ENCODE peak calls at places on chromosomes 1 and 21, in four cellular contexts. I is neural progenitor cell, W is right atrium auricular region, X is kidney. Y is an unnamed sample.

GRCh38 chr1:199101635-199102034 is 462.8 kb downstream of the PTPRC start:
- DNase-seq in I (no peak), W (no peak), X (no peak), Y (no peak)

GRCh38 chr1:3880429-3881190 is 19.5 kb downstream of the C1orf174 start:
- DNase-seq in I (no peak), W (no peak), X (peak; percentile 61), Y (no peak)

GRCh38 chr21:28402616-28402989 is 590.1 kb downstream of the LTN1 start:
- DNase-seq in I (no peak), W (no peak), X (no peak), Y (no peak)

GRCh38 chr1:241612533-241613505 is 27.4 kb downstream of the CHML start:
- DNase-seq in I (no peak), W (no peak), X (no peak), Y (no peak)

GRCh38 chr1:94154989-94155388 is 34.0 kb upstream of the ABCA4 start:
- DNase-seq in I (no peak), W (no peak), X (no peak), Y (no peak)

GRCh38 chr21:41304068-41304720 is 12.4 kb upstream of the FAM3B start:
- DNase-seq in I (no peak), W (no peak), X (no peak), Y (no peak)

GRCh38 chr1:94927405-94928175 is 680 bp upstream of the CNN3 start:
- DNase-seq in I (peak; percentile 83), W (no peak), X (no peak), Y (peak; percentile 62)

GRCh38 chr1:230003409-230003808 is 63.6 kb upstream of the GALNT2 start:
- DNase-seq in I (no peak), W (no peak), X (no peak), Y (no peak)

GRCh38 chr1:90434460-90434859 is 282.6 kb downstream of the BARHL2 start:
- DNase-seq in I (peak; percentile 51), W (no peak), X (no peak), Y (no peak)

GRCh38 chr21:29640233-29640554 is 299.6 kb downstream of the GRIK1 start:
- DNase-seq in I (no peak), W (no peak), X (no peak), Y (no peak)

GRCh38 chr1:108881369-108881768 is 4.6 kb downstream of the GPSM2 start:
- DNase-seq in I (no peak), W (no peak), X (no peak), Y (no peak)

GRCh38 chr1:242140871-242141270 is 142.0 kb upstream of the MAP1LC3C start:
- DNase-seq in I (no peak), W (no peak), X (no peak), Y (no peak)

GRCh38 chr1:89607888-89608626 is 24.9 kb upstream of the LRRC8C start:
- DNase-seq in I (no peak), W (peak; percentile 61), X (no peak), Y (no peak)

GRCh38 chr1:39117985-39118384 is 86.5 kb upstream of the MACF1 start:
- DNase-seq in I (no peak), W (no peak), X (no peak), Y (no peak)

GRCh38 chr1:174743654-174744561 is 255.8 kb upstream of the CACYBP start:
- DNase-seq in I (peak; percentile 44), W (no peak), X (no peak), Y (no peak)

GRCh38 chr1:2865571-2866414 is 64.3 kb upstream of the TTC34 start:
- DNase-seq in I (no peak), W (no peak), X (peak; percentile 63), Y (no peak)

GRCh38 chr1:19682257-19682656 is 17.6 kb downstream of the HTR6 start:
- DNase-seq in I (no peak), W (no peak), X (no peak), Y (no peak)

GRCh38 chr1:95832370-95832769 is 598.4 kb downstream of the RWDD3 start:
- DNase-seq in I (no peak), W (no peak), X (no peak), Y (no peak)

GRCh38 chr21:42513985-42514882 is 582 bp downstream of the SLC37A1 start:
- DNase-seq in I (peak; percentile 61), W (no peak), X (peak; percentile 88), Y (no peak)

GRCh38 chr21:46226146-46226545 is 2.4 kb downstream of the LSS start:
- DNase-seq in I (no peak), W (no peak), X (no peak), Y (no peak)

GRCh38 chr1:248850124-248850523 is 8.8 kb downstream of the ZNF692 start:
- DNase-seq in I (no peak), W (peak; percentile 53), X (no peak), Y (no peak)

GRCh38 chr1:66546045-66546810 is 12.3 kb downstream of the SGIP1 start:
- DNase-seq in I (no peak), W (no peak), X (no peak), Y (no peak)

GRCh38 chr1:116855788-116856187 is 53.9 kb upstream of the PTGFRN start:
- DNase-seq in I (peak; percentile 36), W (no peak), X (no peak), Y (no peak)

GRCh38 chr1:6868371-6869001 is 83.2 kb downstream of the CAMTA1 start:
- DNase-seq in I (no peak), W (no peak), X (no peak), Y (no peak)

GRCh38 chr21:34844033-34844923 is 175.5 kb downstream of the CLIC6 start:
- DNase-seq in I (no peak), W (peak; percentile 80), X (peak; percentile 82), Y (no peak)

GRCh38 chr21:44865561-44866280 is 7.8 kb downstream of the PTTG1IP start:
- DNase-seq in I (no peak), W (no peak), X (peak; percentile 31), Y (no peak)

GRCh38 chr1:168719306-168720111 is 9.5 kb downstream of the DPT start:
- DNase-seq in I (no peak), W (no peak), X (no peak), Y (peak; percentile 76)

GRCh38 chr1:51237714-51238403 is 1.8 kb downstream of the RNF11 start:
- DNase-seq in I (peak; percentile 67), W (peak; percentile 9), X (no peak), Y (no peak)

GRCh38 chr21:35329940-35330670 is 281.0 kb upstream of the RUNX1 start:
- DNase-seq in I (no peak), W (no peak), X (no peak), Y (no peak)

GRCh38 chr1:200207711-200208126 is 180.2 kb downstream of the NR5A2 start:
- DNase-seq in I (no peak), W (no peak), X (no peak), Y (no peak)

GRCh38 chr1:203172184-203173115 is 3.2 kb downstream of the MYBPH start:
- DNase-seq in I (peak; percentile 76), W (no peak), X (peak; percentile 79), Y (no peak)

GRCh38 chr1:154474802-154475201 is 27.2 kb upstream of the TDRD10 start:
- DNase-seq in I (no peak), W (peak; percentile 65), X (no peak), Y (no peak)

GRCh38 chr1:32363713-32364112 is 1.4 kb downstream of the TSSK3 start:
- DNase-seq in I (no peak), W (no peak), X (peak; percentile 53), Y (no peak)

GRCh38 chr1:192224846-192225245 is 66.6 kb downstream of the RGS18 start:
- DNase-seq in I (no peak), W (no peak), X (no peak), Y (no peak)
- H3K27ac ChIP-seq in I (no peak overlapping the region), W (no peak overlapping the region), X (no peak overlapping the region), Y (no peak overlapping the region)

DNA sequence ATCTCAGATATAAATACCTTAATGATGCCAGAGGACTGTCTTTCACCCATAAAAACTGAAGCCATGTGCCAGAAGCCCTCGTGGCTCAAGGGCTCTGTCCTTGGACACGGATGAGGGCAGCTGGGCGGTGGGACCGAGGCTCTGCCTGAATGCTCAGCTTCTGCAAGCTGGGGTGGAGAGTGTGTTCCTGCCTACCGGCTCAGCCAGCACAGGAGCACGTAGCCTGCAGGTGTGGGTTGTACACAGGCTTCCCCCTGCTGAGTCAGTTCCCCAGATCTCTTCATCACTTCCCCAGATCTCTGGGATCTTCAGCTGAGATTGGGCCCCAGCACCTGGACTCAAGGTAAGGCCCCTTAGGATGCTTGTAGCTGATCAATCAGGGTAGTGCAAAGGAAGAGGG is 15.4 kb downstream of the KCNJ15 start:
- DNase-seq in I (no peak), W (no peak), X (peak; percentile 84), Y (no peak)
- H3K27ac ChIP-seq in I (no peak overlapping the region), W (no peak overlapping the region), X (peak overlapping the region; percentile 76), Y (peak overlapping the region; percentile 98)

DNA sequence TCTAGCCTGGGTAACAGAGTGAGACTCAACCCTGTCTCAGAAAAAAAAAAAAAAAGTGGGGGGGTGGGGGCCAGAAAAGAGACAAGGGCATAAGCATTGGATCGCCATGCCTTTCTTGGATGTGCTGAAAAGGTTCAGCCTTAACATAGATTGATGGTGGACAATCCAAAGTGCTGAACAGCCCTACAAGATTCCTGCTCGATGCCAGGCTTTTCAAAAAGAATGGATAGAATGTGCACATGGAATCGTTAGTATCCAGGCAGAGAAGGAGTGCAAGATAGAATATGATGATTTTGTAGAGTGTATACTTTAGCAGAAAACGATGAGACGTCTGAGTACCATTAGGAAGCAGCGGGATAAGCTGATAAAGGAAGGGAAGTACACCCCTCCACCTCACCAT is 10.9 kb upstream of the COA7 start:
- DNase-seq in I (no peak), W (no peak), X (no peak), Y (no peak)
- H3K27ac ChIP-seq in I (no peak overlapping the region), W (no peak overlapping the region), X (no peak overlapping the region), Y (peak overlapping the region; percentile 47)

GRCh38 chr1:215567491-215568286 is 585 bp downstream of the KCTD3 start:
- DNase-seq in I (peak; percentile 73), W (no peak), X (peak; percentile 88), Y (no peak)

GRCh38 chr1:215566556-215567490 is at the start of gene KCTD3:
- DNase-seq in I (peak; percentile 88), W (peak; percentile 73), X (peak; percentile 94), Y (peak; percentile 38)

GRCh38 chr1:215569987-215570824 is 3.1 kb downstream of the KCTD3 start:
- DNase-seq in I (no peak), W (no peak), X (no peak), Y (no peak)

DNA sequence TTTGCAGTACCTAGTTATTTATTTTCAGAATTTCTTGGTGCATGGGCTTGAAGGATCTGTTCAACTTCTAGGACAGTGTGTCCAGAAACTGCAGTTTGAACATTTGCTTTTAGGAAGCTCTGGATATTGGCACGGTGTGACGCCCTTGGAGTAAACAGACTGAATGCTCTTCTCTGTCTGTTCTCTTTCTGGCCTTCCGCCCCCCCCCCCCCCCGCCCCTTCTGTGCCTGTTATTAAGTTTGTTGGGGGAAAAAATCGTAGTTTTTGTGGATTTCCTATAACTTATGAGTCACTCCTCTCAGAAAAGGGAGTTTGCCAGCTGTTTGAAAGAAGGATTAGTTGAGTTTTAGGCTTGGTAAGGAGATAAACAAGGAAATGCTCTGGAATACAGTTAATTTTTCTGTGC is 1.2 kb downstream of the KCTD3 start:
- DNase-seq in I (no peak), W (no peak), X (no peak), Y (no peak)
- H3K27ac ChIP-seq in I (no peak overlapping the region), W (peak overlapping the region; percentile 93), X (peak overlapping the region; percentile 88), Y (peak overlapping the region; percentile 86)

Y was measured in RWPE2.